ENCODE peak calls at places on chromosome 20, in nine cellular contexts. S is stimulated activated naive CD8-positive, alpha-beta T cell treated with anti-CD3 and anti-CD28 coated beads, Interleukin-15, amount 100 ng/mL, for 72 hours; Q is tibial artery; A is cerebellum; J is G401; H is GM20000; F is heart left ventricle; C is activated CD4-positive, alpha-beta T cell treated with anti-CD3 and anti-CD28 coated beads, Interleukin-2, amount 50 U/mL, for 1 hour; K is GM03348. M is an unnamed sample.

GRCh38 chr20:36135821-36136220 is 18.7 kb upstream of the EPB41L1 start:
- DNase-seq in Q (no peak), A (no peak), K (no peak), C (no peak), J (no peak), H (no peak), S (no peak), F (no peak), M (no peak)

GRCh38 chr20:41734506-41734945 is 116.3 kb upstream of the CHD6 start:
- DNase-seq in J (peak), A (no peak), Q (peak), C (peak), H (peak), F (peak), K (peak), S (peak), M (peak)

GRCh38 chr20:39269031-39269461 is 306.9 kb downstream of the DHX35 start:
- DNase-seq in Q (peak), A (peak), S (peak), H (peak), C (peak), J (peak), K (peak), F (peak), M (no peak)

GRCh38 chr20:58650181-58650775 is 805 bp upstream of the STX16 start:
- DNase-seq in K (peak), C (peak), F (peak), J (no peak), H (peak), A (peak), S (peak), Q (no peak), M (no peak)

GRCh38 chr20:4507288-4507719 is 214.4 kb upstream of the PRND start:
- DNase-seq in K (peak), H (no peak), C (no peak), Q (no peak), S (no peak), F (no peak), J (no peak), A (no peak), M (peak)

GRCh38 chr20:25039697-25040437 is 18.1 kb downstream of the ACSS1 start:
- DNase-seq in S (no peak), C (no peak), A (peak), Q (peak), J (peak), H (no peak), F (peak), K (peak), M (no peak)

GRCh38 chr20:63740070-63740500 is 509 bp downstream of the SLC2A4RG start:
- DNase-seq in S (peak), Q (peak), A (no peak), C (peak), F (peak), J (no peak), K (peak), H (peak), M (no peak)

GRCh38 chr20:2312876-2313275 is 17.1 kb downstream of the TGM3 start:
- DNase-seq in Q (no peak), S (no peak), J (no peak), H (no peak), K (no peak), C (no peak), A (no peak), F (no peak), M (no peak)

GRCh38 chr20:15359056-15359455 is 1021.6 kb upstream of the FLRT3 start:
- DNase-seq in Q (no peak), J (no peak), C (no peak), F (no peak), A (no peak), S (no peak), K (no peak), H (no peak), M (no peak)

GRCh38 chr20:51440589-51440988 is 101.9 kb downstream of the NFATC2 start:
- DNase-seq in C (no peak), A (no peak), Q (no peak), H (no peak), F (no peak), S (no peak), K (no peak), J (no peak), M (no peak)